ENCODE peak calls at places on chromosomes 11 and 22, in eight cellular contexts. C is fibroblast of the aortic adventitia, F is pancreas, A is NCI-H524 treated with DMSO at 0.1 percent for 48 hours, W is sciatic nerve, L is anterior cingulate cortex, O is RCC 7860, G is IMR-90. D is an unnamed sample.

GRCh38 chr11:68312117-68312779 is at the start of gene LRP5:
- DNase-seq in C (no peak), W (no peak), O (no peak), F (peak), L (no peak), A (no peak), G (peak), D (no peak)

GRCh38 chr11:112658521-112658920 is 302.7 kb upstream of the NCAM1 start:
- DNase-seq in A (no peak), W (no peak), L (no peak), C (no peak), G (no peak), O (peak), F (no peak), D (no peak)

GRCh38 chr22:29623553-29624169 is 20.2 kb downstream of the NF2 start:
- DNase-seq in O (no peak), C (no peak), A (no peak), F (no peak), L (no peak), G (no peak), W (no peak), D (peak)

GRCh38 chr11:62545437-62546243 is 966 bp downstream of the AHNAK start:
- DNase-seq in A (no peak), W (peak), C (peak), F (peak), G (peak), O (peak), L (peak), D (no peak)

GRCh38 chr22:35587447-35587870 is 29.7 kb downstream of the MB start:
- DNase-seq in A (no peak), L (no peak), F (peak), C (no peak), G (no peak), W (no peak), O (peak), D (no peak)

GRCh38 chr22:37999640-38000272 is 15.4 kb upstream of the SOX10 start:
- DNase-seq in O (no peak), G (peak), W (no peak), F (no peak), A (peak), L (no peak), C (peak), D (no peak)

GRCh38 chr11:65112551-65113360 is 1.1 kb downstream of the TM7SF2 start:
- DNase-seq in G (peak), F (peak), L (peak), C (peak), O (no peak), A (no peak), W (peak), D (no peak)

GRCh38 chr22:22935546-22936157 is 48.0 kb downstream of the IGLL5 start:
- DNase-seq in G (no peak), O (no peak), A (no peak), C (no peak), L (no peak), F (no peak), W (no peak), D (peak)

GRCh38 chr11:64305691-64306562 is 603 bp downstream of the ESRRA start:
- DNase-seq in G (peak), A (no peak), W (peak), L (peak), F (peak), O (peak), C (no peak), D (no peak)

GRCh38 chr11:2212411-2213251 is 41.0 kb upstream of the TH start:
- DNase-seq in L (no peak), W (peak), A (no peak), G (no peak), F (peak), C (no peak), O (no peak), D (no peak)

GRCh38 chr11:6616596-6617250 is 2.5 kb downstream of the TPP1 start:
- DNase-seq in G (no peak), O (no peak), A (no peak), C (no peak), F (no peak), W (no peak), L (no peak), D (no peak)

GRCh38 chr11:61954106-61955030 is 4.2 kb downstream of the BEST1 start:
- DNase-seq in G (no peak), C (no peak), L (no peak), O (peak), A (no peak), F (no peak), W (no peak), D (no peak)

GRCh38 chr11:6606471-6607189 is 3.1 kb downstream of the ILK start:
- DNase-seq in L (peak), F (peak), C (peak), O (peak), G (peak), W (peak), A (no peak), D (peak)

GRCh38 chr22:19430890-19431541 is 517 bp downstream of the HIRA start:
- DNase-seq in W (peak), G (peak), L (no peak), O (no peak), A (no peak), C (peak), F (peak), D (no peak)

GRCh38 chr11:13168281-13168680 is 109.3 kb upstream of the BMAL1 start:
- DNase-seq in W (no peak), A (no peak), L (no peak), F (no peak), O (no peak), C (no peak), G (no peak), D (peak)

GRCh38 chr11:19345848-19346681 is 105.3 kb upstream of the E2F8 start:
- DNase-seq in C (peak), O (no peak), F (peak), G (no peak), L (peak), W (no peak), A (no peak), D (peak)

GRCh38 chr11:122097419-122098001 is 18.5 kb downstream of the BLID start:
- DNase-seq in A (no peak), W (no peak), C (peak), G (peak), L (no peak), F (no peak), O (no peak), D (peak)

GRCh38 chr11:110123003-110123402 is 29.8 kb downstream of the ZC3H12C start:
- DNase-seq in C (peak), A (no peak), W (no peak), L (no peak), F (no peak), G (peak), O (no peak), D (no peak)